ENCODE peak calls at places on chromosome 13, in four cellular contexts. V is mucosa of descending colon; R is stimulated activated CD4-positive, alpha-beta T cell treated with anti-CD3 and anti-CD28 coated beads, Interleukin-12 subunit alpha, Interleukin-12 subunit beta, amount 100 ng/mL, for 48 hours; Z is iPS DF 6.9. T is an unnamed sample.

GRCh38 chr13:109345433-109345941 is 440.9 kb downstream of the IRS2 start:
- DNase-seq in V (no peak), R (no peak), Z (no peak), T (peak)

GRCh38 chr13:19726611-19727010 is 56.1 kb downstream of the PSPC1 start:
- DNase-seq in V (no peak), R (no peak), Z (no peak), T (no peak)

GRCh38 chr13:75055296-75055695 is 426.7 kb downstream of the TBC1D4 start:
- DNase-seq in V (no peak), R (no peak), Z (no peak), T (no peak)

GRCh38 chr13:49517461-49517860 is 21.7 kb downstream of the PHF11 start:
- DNase-seq in V (no peak), R (no peak), Z (no peak), T (no peak)

GRCh38 chr13:23634897-23635296 is 64.7 kb downstream of the TNFRSF19 start:
- DNase-seq in V (no peak), R (no peak), Z (no peak), T (no peak)

GRCh38 chr13:101455863-101456262 is 3.4 kb downstream of the ITGBL1 start:
- DNase-seq in V (no peak), R (no peak), Z (no peak), T (peak)

GRCh38 chr13:36839281-36839680 is 20.3 kb downstream of the RFXAP start:
- DNase-seq in V (no peak), R (no peak), Z (no peak), T (peak)

GRCh38 chr13:77492982-77493381 is 42.5 kb upstream of the SCEL start:
- DNase-seq in V (no peak), R (no peak), Z (no peak), T (peak)

GRCh38 chr13:101514695-101515275 is 62.3 kb downstream of the ITGBL1 start:
- DNase-seq in V (no peak), R (no peak), Z (peak), T (peak)

GRCh38 chr13:52399708-52400107 is 6.3 kb downstream of the THSD1 start:
- DNase-seq in V (no peak), R (no peak), Z (no peak), T (peak)

GRCh38 chr13:100789968-100790367 is 115.4 kb upstream of the TMTC4 start:
- DNase-seq in V (no peak), R (no peak), Z (no peak), T (no peak)

GRCh38 chr13:98143601-98144500 is 957 bp downstream of the FARP1 start:
- DNase-seq in V (peak), R (no peak), Z (no peak), T (no peak)

T was measured in renal cortical epithelial cell.